ENCODE peak calls at places on chromosomes 16 and 17, in eight cellular contexts. One of them, this sample, is unnamed.

GRCh38 chr16:15725641-15726240 is 75.7 kb downstream of the NDE1 start:
- DNase-seq in GM03348: no peak
- DNase-seq in IMR-90: no peak
- DNase-seq in glomerular endothelial cell: no peak
- DNase-seq in activated T-helper 1 cell treated with anti-CD3 and anti-CD28 coated beads, Interleukin-2, amount 50 U/mL, for 16 hours: no peak
- DNase-seq in NCI-H1092: no peak
- DNase-seq in foreskin fibroblast: no peak
- DNase-seq in right cardiac atrium: no peak
- DNase-seq in this sample: no peak

GRCh38 chr16:11264155-11264832 is 4.8 kb downstream of the TNP2 start:
- DNase-seq in right cardiac atrium: no peak
- DNase-seq in NCI-H1092: no peak
- DNase-seq in IMR-90: no peak
- DNase-seq in foreskin fibroblast: no peak
- DNase-seq in GM03348: no peak
- DNase-seq in glomerular endothelial cell: no peak
- DNase-seq in activated T-helper 1 cell treated with anti-CD3 and anti-CD28 coated beads, Interleukin-2, amount 50 U/mL, for 16 hours: no peak
- DNase-seq in this sample: no peak

GRCh38 chr16:66370786-66371684 is 4.5 kb downstream of the CDH5 start:
- DNase-seq in foreskin fibroblast: no peak
- DNase-seq in NCI-H1092: no peak
- DNase-seq in glomerular endothelial cell: no peak
- DNase-seq in IMR-90: no peak
- DNase-seq in GM03348: no peak
- DNase-seq in activated T-helper 1 cell treated with anti-CD3 and anti-CD28 coated beads, Interleukin-2, amount 50 U/mL, for 16 hours: no peak
- DNase-seq in right cardiac atrium: peak; percentile 69
- DNase-seq in this sample: no peak

GRCh38 chr16:89383095-89384003 is 107.0 kb downstream of the ANKRD11 start:
- DNase-seq in right cardiac atrium: no peak
- DNase-seq in foreskin fibroblast: no peak
- DNase-seq in GM03348: no peak
- DNase-seq in IMR-90: peak; percentile 47
- DNase-seq in NCI-H1092: no peak
- DNase-seq in activated T-helper 1 cell treated with anti-CD3 and anti-CD28 coated beads, Interleukin-2, amount 50 U/mL, for 16 hours: no peak
- DNase-seq in glomerular endothelial cell: no peak
- DNase-seq in this sample: no peak

GRCh38 chr16:24013733-24014645 is 178.2 kb downstream of the PRKCB start:
- DNase-seq in foreskin fibroblast: no peak
- DNase-seq in glomerular endothelial cell: no peak
- DNase-seq in GM03348: no peak
- DNase-seq in activated T-helper 1 cell treated with anti-CD3 and anti-CD28 coated beads, Interleukin-2, amount 50 U/mL, for 16 hours: peak; percentile 27
- DNase-seq in NCI-H1092: no peak
- DNase-seq in right cardiac atrium: no peak
- DNase-seq in IMR-90: no peak
- DNase-seq in this sample: no peak

GRCh38 chr16:62985727-62986126 is 949.5 kb upstream of the CDH8 start:
- DNase-seq in glomerular endothelial cell: no peak
- DNase-seq in IMR-90: no peak
- DNase-seq in activated T-helper 1 cell treated with anti-CD3 and anti-CD28 coated beads, Interleukin-2, amount 50 U/mL, for 16 hours: no peak
- DNase-seq in foreskin fibroblast: no peak
- DNase-seq in right cardiac atrium: no peak
- DNase-seq in NCI-H1092: no peak
- DNase-seq in GM03348: no peak
- DNase-seq in this sample: no peak

GRCh38 chr17:77449908-77450741 is 309.4 kb downstream of the SEC14L1 start:
- DNase-seq in GM03348: peak; percentile 74
- DNase-seq in IMR-90: peak; percentile 72
- DNase-seq in foreskin fibroblast: peak; percentile 74
- DNase-seq in right cardiac atrium: peak; percentile 94
- DNase-seq in glomerular endothelial cell: no peak
- DNase-seq in activated T-helper 1 cell treated with anti-CD3 and anti-CD28 coated beads, Interleukin-2, amount 50 U/mL, for 16 hours: peak; percentile 53
- DNase-seq in NCI-H1092: no peak
- DNase-seq in this sample: no peak

GRCh38 chr17:13393841-13394710 is 207.7 kb downstream of the HS3ST3A1 start:
- DNase-seq in NCI-H1092: no peak
- DNase-seq in foreskin fibroblast: peak; percentile 77
- DNase-seq in right cardiac atrium: no peak
- DNase-seq in glomerular endothelial cell: no peak
- DNase-seq in activated T-helper 1 cell treated with anti-CD3 and anti-CD28 coated beads, Interleukin-2, amount 50 U/mL, for 16 hours: no peak
- DNase-seq in GM03348: peak; percentile 87
- DNase-seq in IMR-90: peak; percentile 94
- DNase-seq in this sample: no peak

GRCh38 chr16:71709231-71709781 is 15.2 kb downstream of the PHLPP2 start:
- DNase-seq in GM03348: peak; percentile 75
- DNase-seq in glomerular endothelial cell: no peak
- DNase-seq in right cardiac atrium: no peak
- DNase-seq in IMR-90: peak; percentile 32
- DNase-seq in foreskin fibroblast: peak; percentile 26
- DNase-seq in activated T-helper 1 cell treated with anti-CD3 and anti-CD28 coated beads, Interleukin-2, amount 50 U/mL, for 16 hours: no peak
- DNase-seq in NCI-H1092: no peak
- DNase-seq in this sample: no peak

GRCh38 chr16:64892843-64893242 is 229.0 kb downstream of the CDH11 start:
- DNase-seq in right cardiac atrium: no peak
- DNase-seq in glomerular endothelial cell: no peak
- DNase-seq in foreskin fibroblast: peak; percentile 79
- DNase-seq in GM03348: peak; percentile 81
- DNase-seq in NCI-H1092: no peak
- DNase-seq in IMR-90: peak; percentile 93
- DNase-seq in activated T-helper 1 cell treated with anti-CD3 and anti-CD28 coated beads, Interleukin-2, amount 50 U/mL, for 16 hours: no peak
- DNase-seq in this sample: no peak

GRCh38 chr17:42843358-42843934 is 934 bp upstream of the AOC2 start:
- DNase-seq in IMR-90: peak; percentile 74
- DNase-seq in NCI-H1092: peak; percentile 41
- DNase-seq in activated T-helper 1 cell treated with anti-CD3 and anti-CD28 coated beads, Interleukin-2, amount 50 U/mL, for 16 hours: no peak
- DNase-seq in glomerular endothelial cell: peak; percentile 62
- DNase-seq in right cardiac atrium: no peak
- DNase-seq in foreskin fibroblast: peak; percentile 56
- DNase-seq in GM03348: peak; percentile 86
- DNase-seq in this sample: no peak

GRCh38 chr16:29974291-29975133 is 844 bp downstream of the TAOK2 start:
- DNase-seq in NCI-H1092: no peak
- DNase-seq in glomerular endothelial cell: peak; percentile 48
- DNase-seq in right cardiac atrium: peak; percentile 72
- DNase-seq in foreskin fibroblast: no peak
- DNase-seq in IMR-90: peak; percentile 12
- DNase-seq in activated T-helper 1 cell treated with anti-CD3 and anti-CD28 coated beads, Interleukin-2, amount 50 U/mL, for 16 hours: no peak
- DNase-seq in GM03348: no peak
- DNase-seq in this sample: no peak

GRCh38 chr16:53518550-53519416 is 15.8 kb upstream of the AKTIP start:
- DNase-seq in glomerular endothelial cell: peak; percentile 99
- DNase-seq in GM03348: no peak
- DNase-seq in right cardiac atrium: no peak
- DNase-seq in foreskin fibroblast: peak; percentile 47
- DNase-seq in activated T-helper 1 cell treated with anti-CD3 and anti-CD28 coated beads, Interleukin-2, amount 50 U/mL, for 16 hours: peak; percentile 57
- DNase-seq in NCI-H1092: no peak
- DNase-seq in IMR-90: peak; percentile 54
- DNase-seq in this sample: peak; percentile 26

GRCh38 chr16:68289621-68290329 is 21.0 kb downstream of the SLC7A6OS start:
- DNase-seq in foreskin fibroblast: no peak
- DNase-seq in NCI-H1092: no peak
- DNase-seq in glomerular endothelial cell: no peak
- DNase-seq in GM03348: peak; percentile 81
- DNase-seq in IMR-90: no peak
- DNase-seq in right cardiac atrium: no peak
- DNase-seq in activated T-helper 1 cell treated with anti-CD3 and anti-CD28 coated beads, Interleukin-2, amount 50 U/mL, for 16 hours: no peak
- DNase-seq in this sample: no peak

GRCh38 chr16:68901910-68902309 is 58.6 kb downstream of the TANGO6 start:
- DNase-seq in activated T-helper 1 cell treated with anti-CD3 and anti-CD28 coated beads, Interleukin-2, amount 50 U/mL, for 16 hours: no peak
- DNase-seq in glomerular endothelial cell: no peak
- DNase-seq in NCI-H1092: no peak
- DNase-seq in IMR-90: peak; percentile 77
- DNase-seq in GM03348: peak; percentile 85
- DNase-seq in foreskin fibroblast: peak; percentile 35
- DNase-seq in right cardiac atrium: no peak
- DNase-seq in this sample: no peak

GRCh38 chr17:77833769-77834168 is 124.7 kb upstream of the TNRC6C start:
- DNase-seq in activated T-helper 1 cell treated with anti-CD3 and anti-CD28 coated beads, Interleukin-2, amount 50 U/mL, for 16 hours: no peak
- DNase-seq in glomerular endothelial cell: no peak
- DNase-seq in GM03348: no peak
- DNase-seq in IMR-90: no peak
- DNase-seq in NCI-H1092: no peak
- DNase-seq in right cardiac atrium: no peak
- DNase-seq in foreskin fibroblast: no peak
- DNase-seq in this sample: no peak

GRCh38 chr17:79420318-79421243 is 190.3 kb downstream of the RBFOX3 start:
- DNase-seq in IMR-90: no peak
- DNase-seq in NCI-H1092: no peak
- DNase-seq in GM03348: peak; percentile 70
- DNase-seq in right cardiac atrium: no peak
- DNase-seq in foreskin fibroblast: peak; percentile 13
- DNase-seq in activated T-helper 1 cell treated with anti-CD3 and anti-CD28 coated beads, Interleukin-2, amount 50 U/mL, for 16 hours: peak; percentile 19
- DNase-seq in glomerular endothelial cell: no peak
- DNase-seq in this sample: no peak

GRCh38 chr16:69607674-69608073 is 41.9 kb downstream of the NFAT5 start:
- DNase-seq in right cardiac atrium: no peak
- DNase-seq in IMR-90: no peak
- DNase-seq in GM03348: no peak
- DNase-seq in NCI-H1092: no peak
- DNase-seq in activated T-helper 1 cell treated with anti-CD3 and anti-CD28 coated beads, Interleukin-2, amount 50 U/mL, for 16 hours: no peak
- DNase-seq in foreskin fibroblast: no peak
- DNase-seq in glomerular endothelial cell: no peak
- DNase-seq in this sample: no peak